ENCODE peak calls at places on chromosomes 1 and 21, in ten cellular contexts. One of them, this sample, is unnamed.

GRCh38 chr1:193705473-193706074 is 519.2 kb upstream of the B3GALT2 start:
- DNase-seq in keratinocyte: peak
- DNase-seq in sigmoid colon: no peak
- DNase-seq in glutamatergic neuron: no peak
- DNase-seq in H9: no peak
- DNase-seq in AG04450: no peak
- DNase-seq in lower lobe of right lung: no peak
- DNase-seq in HL-60: no peak
- DNase-seq in A549: no peak
- DNase-seq in endothelial cell: no peak
- DNase-seq in this sample: no peak

GRCh38 chr1:148379170-148379500 is 104.0 kb downstream of the PPIAL4G start:
- DNase-seq in glutamatergic neuron: no peak
- DNase-seq in H9: peak
- DNase-seq in HL-60: no peak
- DNase-seq in A549: no peak
- DNase-seq in keratinocyte: no peak
- DNase-seq in sigmoid colon: no peak
- DNase-seq in lower lobe of right lung: no peak
- DNase-seq in endothelial cell: no peak
- DNase-seq in AG04450: no peak
- DNase-seq in this sample: no peak

GRCh38 chr21:44836666-44837471 is 19.0 kb upstream of the SUMO3 start:
- DNase-seq in endothelial cell: no peak
- DNase-seq in A549: no peak
- DNase-seq in H9: no peak
- DNase-seq in HL-60: peak
- DNase-seq in lower lobe of right lung: no peak
- DNase-seq in glutamatergic neuron: peak
- DNase-seq in keratinocyte: no peak
- DNase-seq in sigmoid colon: no peak
- DNase-seq in AG04450: no peak
- DNase-seq in this sample: no peak

GRCh38 chr1:155082941-155083541 is 4.4 kb downstream of the EFNA3 start:
- DNase-seq in endothelial cell: no peak
- DNase-seq in AG04450: no peak
- DNase-seq in HL-60: no peak
- DNase-seq in lower lobe of right lung: no peak
- DNase-seq in glutamatergic neuron: no peak
- DNase-seq in H9: no peak
- DNase-seq in A549: no peak
- DNase-seq in keratinocyte: no peak
- DNase-seq in sigmoid colon: peak
- DNase-seq in this sample: no peak

GRCh38 chr1:34049477-34049876 is 115.6 kb downstream of the CSMD2 start:
- DNase-seq in AG04450: no peak
- DNase-seq in lower lobe of right lung: no peak
- DNase-seq in glutamatergic neuron: no peak
- DNase-seq in HL-60: no peak
- DNase-seq in keratinocyte: no peak
- DNase-seq in A549: no peak
- DNase-seq in sigmoid colon: no peak
- DNase-seq in endothelial cell: no peak
- DNase-seq in H9: no peak
- DNase-seq in this sample: no peak

GRCh38 chr1:89865498-89866385 is 44.9 kb downstream of the LRRC8D start:
- DNase-seq in A549: no peak
- DNase-seq in keratinocyte: peak
- DNase-seq in HL-60: no peak
- DNase-seq in endothelial cell: no peak
- DNase-seq in sigmoid colon: no peak
- DNase-seq in H9: no peak
- DNase-seq in glutamatergic neuron: no peak
- DNase-seq in AG04450: no peak
- DNase-seq in lower lobe of right lung: no peak
- DNase-seq in this sample: no peak

GRCh38 chr1:235843458-235843857 is 23.2 kb downstream of the LYST start:
- DNase-seq in glutamatergic neuron: no peak
- DNase-seq in lower lobe of right lung: no peak
- DNase-seq in keratinocyte: peak
- DNase-seq in A549: peak
- DNase-seq in HL-60: no peak
- DNase-seq in H9: no peak
- DNase-seq in endothelial cell: no peak
- DNase-seq in sigmoid colon: no peak
- DNase-seq in AG04450: no peak
- DNase-seq in this sample: no peak

GRCh38 chr1:243798726-243799125 is 51.3 kb downstream of the AKT3 start:
- DNase-seq in H9: no peak
- DNase-seq in lower lobe of right lung: no peak
- DNase-seq in endothelial cell: no peak
- DNase-seq in keratinocyte: peak
- DNase-seq in HL-60: no peak
- DNase-seq in glutamatergic neuron: no peak
- DNase-seq in AG04450: peak
- DNase-seq in A549: peak
- DNase-seq in sigmoid colon: no peak
- DNase-seq in this sample: no peak

GRCh38 chr1:70628973-70629372 is 217.9 kb downstream of the CTH start:
- DNase-seq in lower lobe of right lung: no peak
- DNase-seq in endothelial cell: no peak
- DNase-seq in A549: no peak
- DNase-seq in H9: no peak
- DNase-seq in AG04450: no peak
- DNase-seq in keratinocyte: no peak
- DNase-seq in glutamatergic neuron: no peak
- DNase-seq in sigmoid colon: no peak
- DNase-seq in HL-60: no peak
- DNase-seq in this sample: no peak

GRCh38 chr21:33109574-33110339 is 39.8 kb downstream of the OLIG1 start:
- DNase-seq in HL-60: peak
- DNase-seq in keratinocyte: no peak
- DNase-seq in glutamatergic neuron: peak
- DNase-seq in lower lobe of right lung: no peak
- DNase-seq in H9: peak
- DNase-seq in endothelial cell: peak
- DNase-seq in A549: no peak
- DNase-seq in sigmoid colon: peak
- DNase-seq in AG04450: no peak
- DNase-seq in this sample: peak

GRCh38 chr1:9242338-9242969 is 7.9 kb downstream of the H6PD start:
- DNase-seq in keratinocyte: no peak
- DNase-seq in H9: no peak
- DNase-seq in endothelial cell: no peak
- DNase-seq in A549: no peak
- DNase-seq in AG04450: no peak
- DNase-seq in glutamatergic neuron: no peak
- DNase-seq in HL-60: peak
- DNase-seq in sigmoid colon: peak
- DNase-seq in lower lobe of right lung: peak
- DNase-seq in this sample: peak

DNA sequence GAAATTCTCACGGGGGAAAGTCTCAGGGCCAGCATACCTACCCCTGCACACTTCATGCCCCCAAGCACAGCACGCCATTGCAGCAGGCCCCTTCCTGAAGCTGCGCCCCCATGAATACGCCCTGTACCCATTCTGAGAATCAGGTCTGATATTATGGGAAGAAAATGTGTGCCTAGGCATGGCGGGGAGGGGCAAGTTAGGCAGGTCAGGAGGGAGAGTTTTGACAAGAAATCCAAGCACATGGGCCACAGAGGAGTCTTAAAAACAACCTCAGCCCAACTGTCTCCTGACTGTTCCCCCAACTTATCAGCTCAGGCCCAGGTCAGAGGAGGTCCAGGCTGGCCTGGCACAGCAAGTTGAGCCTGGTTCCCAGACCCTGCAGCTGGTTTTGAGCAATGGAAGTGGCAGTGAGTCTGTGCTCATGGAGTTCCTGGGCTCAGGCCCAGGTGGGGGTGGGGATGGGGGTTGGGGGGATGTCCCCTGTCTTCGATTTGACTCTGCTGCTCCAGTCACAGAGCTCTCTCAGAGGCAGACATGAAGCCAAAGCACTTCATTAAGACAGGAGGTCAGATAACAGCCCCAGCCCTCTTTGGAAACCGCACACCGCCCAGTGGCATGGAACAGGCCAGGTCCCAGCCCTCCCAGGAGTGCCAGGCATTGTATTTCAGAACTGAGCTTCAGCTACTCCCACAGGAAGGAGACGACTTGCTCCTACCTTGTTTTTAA is 20.6 kb upstream of the BCAR3 start:
- DNase-seq in sigmoid colon: peak
- DNase-seq in H9: peak
- DNase-seq in AG04450: no peak
- DNase-seq in lower lobe of right lung: no peak
- DNase-seq in keratinocyte: no peak
- DNase-seq in HL-60: no peak
- DNase-seq in endothelial cell: no peak
- DNase-seq in A549: no peak
- DNase-seq in glutamatergic neuron: no peak
- DNase-seq in this sample: peak
- TF ChIP-seq CTCF in sigmoid colon: no peak
- TF ChIP-seq CTCF in H9: no peak
- TF ChIP-seq CTCF in AG04450: no peak
- TF ChIP-seq CTCF in lower lobe of right lung: no peak
- TF ChIP-seq CTCF in keratinocyte: no peak
- TF ChIP-seq CTCF in HL-60: no peak
- TF ChIP-seq CTCF in endothelial cell: no peak
- TF ChIP-seq CTCF in A549: no peak
- TF ChIP-seq CTCF in glutamatergic neuron: no peak
- TF ChIP-seq CTCF in this sample: no peak

GRCh38 chr21:38126677-38127271 is 130.0 kb upstream of the KCNJ15 start:
- DNase-seq in HL-60: peak
- DNase-seq in keratinocyte: no peak
- DNase-seq in sigmoid colon: no peak
- DNase-seq in lower lobe of right lung: peak
- DNase-seq in glutamatergic neuron: peak
- DNase-seq in endothelial cell: peak
- DNase-seq in H9: peak
- DNase-seq in A549: peak
- DNase-seq in AG04450: no peak
- DNase-seq in this sample: peak
- TF ChIP-seq CTCF in HL-60: peak
- TF ChIP-seq CTCF in keratinocyte: peak
- TF ChIP-seq CTCF in sigmoid colon: peak
- TF ChIP-seq CTCF in lower lobe of right lung: peak
- TF ChIP-seq CTCF in glutamatergic neuron: peak
- TF ChIP-seq CTCF in endothelial cell: peak
- TF ChIP-seq CTCF in H9: peak
- TF ChIP-seq CTCF in A549: peak
- TF ChIP-seq CTCF in AG04450: peak
- TF ChIP-seq CTCF in this sample: peak

DNA sequence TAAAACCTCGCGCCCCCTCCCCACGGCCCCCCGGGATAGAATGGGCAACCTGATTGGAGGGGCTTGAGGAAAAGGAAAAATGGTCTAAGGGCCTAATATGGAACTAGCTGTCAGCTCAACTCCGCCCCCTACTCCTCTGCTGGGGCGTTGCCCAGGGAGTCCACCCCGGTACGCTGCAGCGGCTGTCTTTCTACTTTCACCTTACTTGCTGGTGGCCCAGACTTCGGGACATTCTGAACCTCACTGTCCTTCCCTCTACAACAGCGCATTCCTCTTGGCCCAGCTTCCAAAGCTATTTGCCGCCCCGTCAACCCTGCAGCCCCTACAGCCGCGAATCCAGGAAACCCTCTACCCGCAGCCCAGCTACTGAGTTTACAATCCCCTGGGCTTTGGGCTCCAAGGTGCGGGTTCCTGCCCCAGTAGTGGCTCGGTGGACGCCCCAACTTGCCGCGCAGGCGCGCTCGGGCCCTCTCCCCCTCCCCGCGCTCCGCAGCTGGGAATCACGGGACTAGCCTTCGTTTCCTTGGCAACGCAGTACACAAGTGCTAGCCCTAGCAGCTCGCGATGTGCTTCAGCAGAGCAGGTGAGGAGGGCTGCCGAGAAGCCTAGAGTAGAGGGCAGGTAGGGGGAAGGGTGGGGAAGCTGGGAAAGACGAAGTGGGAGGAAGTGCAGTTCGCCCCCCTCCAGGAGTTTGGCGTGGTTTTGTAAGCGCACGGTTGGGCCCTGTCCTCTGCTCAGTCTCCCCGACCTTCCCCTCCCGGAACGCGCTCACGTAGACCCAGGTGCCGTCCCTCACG is 55.6 kb downstream of the CHIA start:
- DNase-seq in lower lobe of right lung: peak
- DNase-seq in A549: peak
- DNase-seq in sigmoid colon: peak
- DNase-seq in H9: peak
- DNase-seq in keratinocyte: peak
- DNase-seq in glutamatergic neuron: peak
- DNase-seq in endothelial cell: peak
- DNase-seq in AG04450: peak
- DNase-seq in HL-60: peak
- DNase-seq in this sample: peak
- TF ChIP-seq CTCF in lower lobe of right lung: peak
- TF ChIP-seq CTCF in A549: no peak
- TF ChIP-seq CTCF in sigmoid colon: no peak
- TF ChIP-seq CTCF in H9: peak
- TF ChIP-seq CTCF in keratinocyte: peak
- TF ChIP-seq CTCF in glutamatergic neuron: no peak
- TF ChIP-seq CTCF in endothelial cell: no peak
- TF ChIP-seq CTCF in AG04450: no peak
- TF ChIP-seq CTCF in HL-60: no peak
- TF ChIP-seq CTCF in this sample: no peak

GRCh38 chr1:93814795-93815737 is 63.9 kb downstream of the DNTTIP2 start:
- DNase-seq in HL-60: no peak
- DNase-seq in H9: no peak
- DNase-seq in lower lobe of right lung: no peak
- DNase-seq in keratinocyte: no peak
- DNase-seq in AG04450: no peak
- DNase-seq in A549: no peak
- DNase-seq in glutamatergic neuron: peak
- DNase-seq in sigmoid colon: no peak
- DNase-seq in endothelial cell: no peak
- DNase-seq in this sample: no peak

GRCh38 chr1:93811646-93812045 is 67.4 kb downstream of the DNTTIP2 start:
- DNase-seq in sigmoid colon: no peak
- DNase-seq in glutamatergic neuron: no peak
- DNase-seq in HL-60: no peak
- DNase-seq in H9: no peak
- DNase-seq in endothelial cell: no peak
- DNase-seq in AG04450: no peak
- DNase-seq in A549: no peak
- DNase-seq in keratinocyte: no peak
- DNase-seq in lower lobe of right lung: no peak
- DNase-seq in this sample: no peak

GRCh38 chr1:93814059-93814794 is 64.8 kb downstream of the DNTTIP2 start:
- DNase-seq in keratinocyte: peak
- DNase-seq in AG04450: peak
- DNase-seq in glutamatergic neuron: peak
- DNase-seq in A549: peak
- DNase-seq in H9: peak
- DNase-seq in HL-60: peak
- DNase-seq in sigmoid colon: peak
- DNase-seq in endothelial cell: peak
- DNase-seq in lower lobe of right lung: no peak
- DNase-seq in this sample: peak

GRCh38 chr1:93815738-93816110 is 63.3 kb downstream of the DNTTIP2 start:
- DNase-seq in AG04450: no peak
- DNase-seq in sigmoid colon: no peak
- DNase-seq in H9: no peak
- DNase-seq in lower lobe of right lung: no peak
- DNase-seq in A549: no peak
- DNase-seq in keratinocyte: no peak
- DNase-seq in endothelial cell: no peak
- DNase-seq in glutamatergic neuron: no peak
- DNase-seq in HL-60: no peak
- DNase-seq in this sample: no peak

GRCh38 chr1:93813076-93813475 is 65.9 kb downstream of the DNTTIP2 start:
- DNase-seq in HL-60: no peak
- DNase-seq in H9: no peak
- DNase-seq in endothelial cell: no peak
- DNase-seq in AG04450: no peak
- DNase-seq in keratinocyte: no peak
- DNase-seq in sigmoid colon: no peak
- DNase-seq in A549: no peak
- DNase-seq in lower lobe of right lung: no peak
- DNase-seq in glutamatergic neuron: no peak
- DNase-seq in this sample: no peak
- TF ChIP-seq CTCF in HL-60: no peak
- TF ChIP-seq CTCF in H9: no peak
- TF ChIP-seq CTCF in endothelial cell: no peak
- TF ChIP-seq CTCF in AG04450: no peak
- TF ChIP-seq CTCF in keratinocyte: no peak
- TF ChIP-seq CTCF in sigmoid colon: no peak
- TF ChIP-seq CTCF in A549: no peak
- TF ChIP-seq CTCF in lower lobe of right lung: no peak
- TF ChIP-seq CTCF in glutamatergic neuron: no peak
- TF ChIP-seq CTCF in this sample: no peak

This sample was measured in nephron progenitor cell.